ENCODE peak calls at places on chromosomes 4 and X, in seven cellular contexts. A is glutamatergic neuron, U is Peyer's patch, J is left ventricle myocardium inferior, B is right atrium auricular region, W is mesothelial cell of epicardium, Q is breast epithelium. O is an unnamed sample.

GRCh38 chr4:38099908-38100407 is 139.8 kb downstream of the PTTG2 start:
- DNase-seq in A (no peak), U (no peak), J (no peak), B (no peak), W (no peak), Q (no peak), O (no peak)

GRCh38 chr4:148196168-148196567 is 246.0 kb downstream of the NR3C2 start:
- DNase-seq in A (no peak), U (no peak), J (no peak), B (no peak), W (no peak), Q (no peak), O (no peak)

GRCh38 chrX:40176979-40177430 is 79.2 kb upstream of the BCOR start:
- DNase-seq in A (peak), U (no peak), J (no peak), B (no peak), W (no peak), Q (no peak), O (peak)

GRCh38 chr4:14022428-14022827 is 394.9 kb upstream of the BOD1L1 start:
- DNase-seq in A (no peak), U (no peak), J (no peak), B (no peak), W (no peak), Q (no peak), O (no peak)

GRCh38 chr4:73875401-73875800 is 6.2 kb downstream of the CXCL1 start:
- DNase-seq in A (no peak), U (no peak), J (no peak), B (no peak), W (no peak), Q (no peak), O (no peak)

GRCh38 chrX:69050051-69050785 is 115.0 kb downstream of the PJA1 start:
- DNase-seq in A (no peak), U (no peak), J (no peak), B (peak), W (peak), Q (no peak), O (no peak)

GRCh38 chr4:48578132-48578964 is 88.3 kb downstream of the ZAR1 start:
- DNase-seq in A (peak), U (no peak), J (no peak), B (peak), W (no peak), Q (peak), O (peak)

GRCh38 chr4:4330794-4331193 is 40.7 kb downstream of the ZBTB49 start:
- DNase-seq in A (no peak), U (no peak), J (no peak), B (no peak), W (no peak), Q (no peak), O (no peak)

GRCh38 chr4:7326693-7327340 is 107.9 kb downstream of the PSAPL1 start:
- DNase-seq in A (no peak), U (peak), J (no peak), B (no peak), W (no peak), Q (no peak), O (no peak)

GRCh38 chrX:139204903-139205667 is 325.5 kb upstream of the F9 start:
- DNase-seq in A (peak), U (no peak), J (peak), B (no peak), W (peak), Q (peak), O (peak)

GRCh38 chr4:170080496-170080895 is 9.3 kb downstream of the AADAT start:
- DNase-seq in A (no peak), U (no peak), J (no peak), B (no peak), W (no peak), Q (no peak), O (no peak)

GRCh38 chr4:38124961-38125360 is 164.8 kb downstream of the PTTG2 start:
- DNase-seq in A (no peak), U (no peak), J (no peak), B (no peak), W (no peak), Q (no peak), O (no peak)

GRCh38 chr4:100317032-100317864 is 127.0 kb upstream of the DDIT4L start:
- DNase-seq in A (no peak), U (no peak), J (no peak), B (no peak), W (no peak), Q (no peak), O (no peak)

GRCh38 chr4:8211737-8212581 is 12.9 kb downstream of the SH3TC1 start:
- DNase-seq in A (no peak), U (no peak), J (no peak), B (no peak), W (no peak), Q (no peak), O (no peak)

GRCh38 chr4:173333658-173334084 is 487 bp downstream of the HMGB2 start:
- DNase-seq in A (peak), U (peak), J (peak), B (no peak), W (peak), Q (peak), O (peak)

GRCh38 chr4:39702716-39703115 is 4.8 kb downstream of the UBE2K start:
- DNase-seq in A (no peak), U (no peak), J (no peak), B (no peak), W (no peak), Q (no peak), O (no peak)

GRCh38 chrX:124725467-124725866 is 379.1 kb downstream of the SH2D1A start:
- DNase-seq in A (no peak), U (no peak), J (no peak), B (no peak), W (no peak), Q (no peak), O (no peak)

DNA sequence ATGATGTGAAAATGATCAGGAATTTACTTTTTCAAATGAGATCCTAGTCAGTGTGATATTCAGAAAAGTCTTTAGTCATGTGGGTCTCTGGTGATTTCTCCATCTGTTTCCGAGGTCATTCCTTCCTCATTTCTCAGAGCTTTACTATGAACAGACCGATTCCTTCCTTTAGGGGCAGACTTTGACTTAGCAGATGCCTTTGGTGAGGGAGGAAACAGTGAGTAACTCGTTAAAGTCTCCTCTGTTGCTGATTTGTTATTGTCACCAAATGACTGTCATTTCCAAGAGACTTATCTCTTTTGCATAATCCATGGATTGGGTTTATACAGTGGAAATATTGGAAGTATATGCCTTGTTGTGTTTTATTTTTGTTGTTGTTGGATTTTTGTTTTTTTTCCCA is 76.2 kb upstream of the CD99 start:
- DNase-seq in A (no peak), U (no peak), J (no peak), B (no peak), W (no peak), Q (no peak), O (no peak)
- TF ChIP-seq CTCF in A (no peak), U (no peak), J (peak), B (no peak), W (no peak), Q (peak), O (no peak)

DNA sequence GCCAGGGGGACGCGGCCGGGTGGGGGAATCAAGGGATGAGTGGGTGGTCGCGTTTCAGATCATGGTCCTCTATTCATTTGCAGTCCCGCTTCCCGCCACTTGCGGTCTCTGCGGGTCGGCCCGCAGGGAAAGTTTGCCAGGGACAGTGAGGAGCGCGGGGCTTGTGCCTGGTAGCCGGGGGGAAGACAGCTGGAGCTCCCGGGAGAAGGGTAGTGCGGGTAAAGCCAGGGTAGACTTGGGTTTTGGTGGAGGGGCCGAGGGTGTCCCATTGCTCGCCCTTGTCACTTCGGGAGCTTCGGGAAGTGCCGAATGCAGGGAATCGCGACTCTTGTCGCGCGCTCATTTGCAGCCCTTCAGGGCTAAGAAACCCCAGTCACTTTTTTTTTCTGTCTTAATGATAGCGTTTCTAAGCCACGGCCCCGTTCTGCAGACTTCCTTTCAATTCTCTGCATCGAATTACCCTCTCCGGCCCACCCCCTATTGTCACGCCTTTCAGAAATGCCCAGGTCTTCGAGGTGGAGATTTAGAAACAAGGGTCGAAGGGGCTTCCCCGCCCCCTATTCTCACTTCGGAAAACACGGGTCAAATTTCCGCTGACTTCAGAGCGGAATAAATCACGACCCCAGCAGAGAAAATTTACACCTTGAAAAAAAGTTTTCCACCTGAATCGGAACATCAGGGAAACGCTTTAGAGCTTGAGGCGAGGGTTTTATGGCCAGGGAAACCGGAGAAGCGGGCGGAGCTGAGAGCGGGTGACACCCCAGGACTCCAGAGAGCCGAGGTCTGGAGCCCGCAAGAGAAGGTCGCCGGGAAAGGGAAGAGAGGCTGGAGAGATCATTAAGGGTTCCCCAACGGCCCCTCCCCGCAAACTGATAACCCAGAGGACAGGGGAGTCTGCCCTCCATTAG is 1.4 kb downstream of the SHISA3 start:
- DNase-seq in A (peak), U (no peak), J (peak), B (no peak), W (peak), Q (no peak), O (no peak)
- TF ChIP-seq CTCF in A (peak), U (no peak), J (peak), B (no peak), W (no peak), Q (no peak), O (peak)

GRCh38 chrX:41481264-41482109 is 34.3 kb downstream of the NYX start:
- DNase-seq in A (no peak), U (no peak), J (no peak), B (no peak), W (no peak), Q (no peak), O (peak)
- TF ChIP-seq CTCF in A (no peak), U (no peak), J (peak), B (no peak), W (no peak), Q (no peak), O (peak)

GRCh38 chr4:71907782-71908181 is 123.9 kb upstream of the GC start:
- DNase-seq in A (no peak), U (no peak), J (no peak), B (no peak), W (no peak), Q (no peak), O (no peak)
- TF ChIP-seq CTCF in A (no peak), U (no peak), J (no peak), B (no peak), W (no peak), Q (no peak), O (no peak)

GRCh38 chr4:83262682-83263081 is 21.9 kb downstream of the COQ2 start:
- DNase-seq in A (no peak), U (no peak), J (no peak), B (no peak), W (no peak), Q (no peak), O (no peak)

GRCh38 chr4:83258463-83258862 is 26.1 kb downstream of the COQ2 start:
- DNase-seq in A (no peak), U (no peak), J (no peak), B (no peak), W (no peak), Q (no peak), O (no peak)

GRCh38 chr4:83257811-83258210 is 26.8 kb downstream of the COQ2 start:
- DNase-seq in A (peak), U (no peak), J (no peak), B (no peak), W (no peak), Q (no peak), O (no peak)

GRCh38 chr4:83259586-83259985 is 25.0 kb downstream of the COQ2 start:
- DNase-seq in A (no peak), U (no peak), J (no peak), B (no peak), W (no peak), Q (no peak), O (no peak)

DNA sequence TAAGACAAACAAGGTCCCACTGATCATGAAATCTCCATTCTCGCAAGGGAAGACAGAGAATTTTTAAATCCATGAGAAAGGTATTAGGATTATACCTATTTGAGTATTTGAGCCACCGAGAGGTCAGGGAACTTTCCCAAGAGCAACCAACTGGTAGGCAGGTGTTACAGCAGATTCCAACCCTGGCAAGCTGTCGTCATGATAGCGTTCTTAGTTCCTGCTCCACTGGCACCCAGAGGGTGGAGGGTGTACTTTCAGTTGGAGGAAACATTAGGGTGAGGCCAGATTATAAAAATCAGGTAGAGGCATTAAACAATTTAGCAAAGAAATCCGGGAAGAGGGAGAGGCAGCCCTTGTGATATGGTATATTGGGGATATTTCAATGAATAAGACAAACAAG is 23.3 kb downstream of the COQ2 start:
- DNase-seq in A (no peak), U (no peak), J (no peak), B (no peak), W (no peak), Q (no peak), O (no peak)
- TF ChIP-seq CTCF in A (no peak), U (no peak), J (no peak), B (no peak), W (no peak), Q (no peak), O (no peak)

GRCh38 chr4:158254328-158254727 is 44.0 kb downstream of the TMEM144 start:
- DNase-seq in A (no peak), U (no peak), J (no peak), B (no peak), W (no peak), Q (no peak), O (no peak)

GRCh38 chr4:158261480-158261879 is 51.2 kb downstream of the TMEM144 start:
- DNase-seq in A (no peak), U (no peak), J (no peak), B (no peak), W (no peak), Q (no peak), O (no peak)

GRCh38 chr4:158255727-158256324 is 45.5 kb downstream of the TMEM144 start:
- DNase-seq in A (no peak), U (no peak), J (no peak), B (no peak), W (no peak), Q (no peak), O (peak)

GRCh38 chr4:158259955-158260575 is 49.8 kb downstream of the TMEM144 start:
- DNase-seq in A (no peak), U (no peak), J (no peak), B (no peak), W (no peak), Q (no peak), O (no peak)
- TF ChIP-seq CTCF in A (peak), U (no peak), J (peak), B (no peak), W (peak), Q (peak), O (peak)

GRCh38 chr4:168550071-168550766 is 53.4 kb downstream of the PALLD start:
- DNase-seq in A (no peak), U (no peak), J (no peak), B (no peak), W (no peak), Q (no peak), O (no peak)
- TF ChIP-seq CTCF in A (no peak), U (no peak), J (no peak), B (no peak), W (no peak), Q (no peak), O (no peak)

GRCh38 chrX:114268643-114269042 is 315.2 kb upstream of the HTR2C start:
- DNase-seq in A (no peak), U (no peak), J (no peak), B (no peak), W (no peak), Q (no peak), O (no peak)

GRCh38 chrX:114272096-114272686 is 311.7 kb upstream of the HTR2C start:
- DNase-seq in A (no peak), U (no peak), J (no peak), B (no peak), W (no peak), Q (no peak), O (no peak)

GRCh38 chrX:114267127-114267526 is 316.8 kb upstream of the HTR2C start:
- DNase-seq in A (no peak), U (no peak), J (no peak), B (no peak), W (no peak), Q (no peak), O (no peak)
- TF ChIP-seq CTCF in A (no peak), U (no peak), J (no peak), B (no peak), W (no peak), Q (no peak), O (no peak)